ENCODE peak calls at places on chromosomes 7 and 10, in five cellular contexts. R is esophagus squamous epithelium, N is transverse colon, J is adrenal gland, L is gastrocnemius medialis. D is an unnamed sample.

GRCh38 chr7:84729284-84729683 is 457.6 kb downstream of the SEMA3D start:
- DNase-seq in N (no peak), L (no peak), J (no peak), R (no peak), D (no peak)

GRCh38 chr7:12709731-12710502 is 22.5 kb downstream of the ARL4A start:
- DNase-seq in R (no peak), L (no peak), N (no peak), J (no peak), D (no peak)

GRCh38 chr7:24821045-24821853 is 64.0 kb upstream of the GSDME start:
- DNase-seq in N (peak; percentile 84), J (peak; percentile 71), R (peak; percentile 22), L (peak; percentile 23), D (peak; percentile 77)

GRCh38 chr7:47819054-47819920 is 129.0 kb downstream of the PKD1L1 start:
- DNase-seq in L (no peak), R (no peak), J (peak; percentile 93), N (peak; percentile 71), D (peak; percentile 74)

GRCh38 chr7:38506004-38506403 is 125.2 kb downstream of the AMPH start:
- DNase-seq in R (no peak), J (no peak), L (no peak), N (no peak), D (no peak)

GRCh38 chr10:35643151-35643975 is 1.3 kb upstream of the FZD8 start:
- DNase-seq in L (peak; percentile 45), J (peak; percentile 72), R (no peak), N (peak; percentile 66), D (peak; percentile 31)

GRCh38 chr7:151161757-151162156 is 5.7 kb downstream of the GBX1 start:
- DNase-seq in J (no peak), N (no peak), R (no peak), L (no peak), D (no peak)

GRCh38 chr7:141866974-141867373 is 25.7 kb upstream of the PRSS37 start:
- DNase-seq in N (no peak), L (no peak), R (no peak), J (no peak), D (no peak)

GRCh38 chr7:80749270-80749669 is 110.8 kb downstream of the CD36 start:
- DNase-seq in R (no peak), J (no peak), N (no peak), L (no peak), D (no peak)

GRCh38 chr7:21184956-21185355 is 242.9 kb upstream of the SP4 start:
- DNase-seq in L (no peak), J (no peak), N (no peak), R (no peak), D (no peak)

GRCh38 chr7:141737118-141737835 is 881 bp upstream of the SSBP1 start:
- DNase-seq in R (no peak), N (peak; percentile 44), J (no peak), L (no peak), D (peak; percentile 20)

GRCh38 chr10:60732240-60733188 is 45.8 kb upstream of the CDK1 start:
- DNase-seq in L (no peak), N (peak; percentile 51), J (no peak), R (no peak), D (peak; percentile 69)

GRCh38 chr10:127853868-127854768 is 38.6 kb downstream of the CLRN3 start:
- DNase-seq in J (peak; percentile 79), N (peak; percentile 59), L (no peak), R (peak; percentile 7), D (peak; percentile 71)

GRCh38 chr10:100729877-100730738 is 15.3 kb upstream of the PAX2 start:
- DNase-seq in R (no peak), N (no peak), L (no peak), J (no peak), D (no peak)

GRCh38 chr10:103668351-103669242 is 175.1 kb downstream of the NEURL1 start:
- DNase-seq in N (peak; percentile 51), L (no peak), R (no peak), J (peak; percentile 84), D (no peak)

GRCh38 chr7:4159761-4160554 is 522.1 kb upstream of the FOXK1 start:
- DNase-seq in J (no peak), L (no peak), R (no peak), N (no peak), D (no peak)

GRCh38 chr7:11507929-11508328 is 324.1 kb downstream of the THSD7A start:
- DNase-seq in J (no peak), L (no peak), R (no peak), N (no peak), D (no peak)

GRCh38 chr7:71488308-71488707 is 356.4 kb downstream of the GALNT17 start:
- DNase-seq in N (no peak), J (no peak), R (no peak), L (no peak), D (no peak)

GRCh38 chr7:22675436-22675835 is 51.6 kb upstream of the IL6 start:
- DNase-seq in J (peak; percentile 68), R (no peak), N (no peak), L (no peak), D (no peak)

GRCh38 chr7:2242541-2243482 is 786 bp downstream of the NUDT1 start:
- DNase-seq in R (no peak), L (no peak), N (peak; percentile 13), J (no peak), D (no peak)

DNA sequence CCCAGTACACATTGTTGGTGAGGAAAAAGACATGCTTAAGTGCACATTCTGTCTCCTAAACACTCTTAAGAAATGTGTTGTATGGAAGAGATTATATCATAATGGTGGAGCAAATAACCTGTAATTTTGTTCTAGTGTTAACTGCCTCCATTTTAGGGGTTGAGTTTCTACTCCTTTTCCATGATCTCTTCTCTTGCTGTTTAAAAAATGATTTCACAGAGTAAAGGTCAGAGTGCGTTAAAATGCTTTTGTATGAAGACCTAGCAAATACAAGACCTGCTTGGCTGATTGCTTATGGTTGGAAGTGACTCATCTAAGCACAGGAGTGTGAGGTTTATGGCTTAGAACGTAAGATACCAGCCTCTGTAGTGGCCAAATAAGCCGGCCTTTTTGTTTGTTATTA is 123.6 kb downstream of the LRRC4 start:
- DNase-seq in L (no peak), J (no peak), N (no peak), R (no peak), D (no peak)
- TF ChIP-seq POLR2A in L (no peak), J (no peak), N (no peak), R (no peak), D (no peak)

GRCh38 chr7:157597562-157597961 is 260.8 kb downstream of the DNAJB6 start:
- DNase-seq in L (no peak), N (no peak), J (no peak), R (no peak), D (no peak)
- H3K9me3 ChIP-seq in L (no peaks in the 10 kb centered on the region), N (no peaks in the 10 kb centered on the region), J (no peaks in the 10 kb centered on the region), R (no peaks in the 10 kb centered on the region), D (no peaks in the 10 kb centered on the region)

GRCh38 chr7:64313740-64314491 is at the start of gene ZNF736:
- DNase-seq in N (peak; percentile 91), J (peak; percentile 97), L (peak; percentile 86), R (peak; percentile 48), D (peak; percentile 95)
- TF ChIP-seq POLR2A in N (peak; percentile 75), J (peak; percentile 31), L (no peak), R (no peak), D (peak; percentile 50)

DNA sequence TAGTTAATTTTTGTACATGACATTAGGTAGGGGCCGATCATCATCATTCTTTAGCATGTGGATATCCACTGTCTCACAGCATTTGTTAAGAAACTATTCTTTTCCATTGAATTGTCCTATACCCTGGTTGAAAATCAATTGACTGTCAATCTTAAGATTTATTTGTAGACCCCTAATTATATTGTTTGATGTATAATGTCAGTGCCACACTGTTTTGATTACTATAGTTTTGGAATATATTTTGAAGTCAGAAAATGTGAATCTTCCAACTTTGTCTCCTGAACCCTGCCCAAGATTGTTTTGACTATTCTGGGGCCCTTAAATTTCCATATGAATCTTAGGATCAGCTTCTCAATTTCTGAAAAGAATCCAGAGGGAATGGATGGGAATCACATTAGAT is 6.6 kb upstream of the LMTK2 start:
- DNase-seq in R (no peak), L (no peak), N (no peak), J (no peak), D (no peak)
- H3K9me3 ChIP-seq in R (no peaks in the 10 kb centered on the region), L (no peaks in the 10 kb centered on the region), N (peaks cover 30% of the 10 kb centered on the region), J (peaks cover 6% of the 10 kb centered on the region), D (no peaks in the 10 kb centered on the region)

DNA sequence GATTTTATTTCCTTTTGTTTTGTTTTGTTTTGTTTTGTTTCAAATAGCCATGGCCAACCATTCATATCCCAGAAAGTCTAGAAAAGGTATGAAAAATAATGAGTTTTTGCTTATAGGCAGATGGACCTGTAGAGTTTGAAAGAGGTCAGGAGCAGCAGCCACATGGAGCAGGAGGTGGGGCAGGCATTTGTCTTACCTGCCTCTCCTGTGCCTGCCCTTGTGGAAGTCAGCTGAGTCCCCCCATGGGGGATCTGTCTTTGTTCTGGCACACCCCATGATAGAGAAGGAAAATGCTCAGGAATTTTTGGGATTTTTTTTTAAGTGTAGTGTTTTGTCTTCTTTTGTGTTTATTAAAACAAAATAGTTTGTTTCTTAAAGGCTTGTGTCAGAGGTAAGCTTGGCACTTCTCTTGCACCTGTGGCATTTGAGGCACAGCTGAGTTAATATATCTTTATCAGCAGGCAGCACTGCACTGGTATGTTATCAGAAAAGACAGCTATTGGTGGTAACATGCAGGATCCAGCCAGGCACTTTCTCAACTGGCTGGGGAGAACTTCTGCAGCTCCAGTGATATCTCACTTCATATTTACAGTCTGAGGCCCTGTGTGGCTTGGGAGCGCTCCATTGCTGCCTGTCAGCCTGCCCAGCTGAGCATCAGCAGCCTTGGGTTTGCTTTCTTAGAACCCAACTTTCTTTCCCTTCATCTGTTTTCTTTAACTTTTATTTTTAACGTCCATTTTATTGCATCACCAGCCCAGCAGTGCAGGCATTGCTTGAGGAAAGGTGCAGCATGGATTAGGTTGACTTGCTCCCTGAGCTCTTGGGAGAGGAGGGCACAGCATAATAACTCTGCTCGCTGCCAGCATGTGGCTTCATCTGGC is 44.4 kb downstream of the LRRC4 start:
- DNase-seq in R (no peak), J (no peak), L (no peak), N (no peak), D (no peak)
- TF ChIP-seq POLR2A in R (no peak), J (no peak), L (no peak), N (no peak), D (no peak)

GRCh38 chr7:158256091-158256816 is 331.4 kb downstream of the PTPRN2 start:
- DNase-seq in L (no peak), R (no peak), J (no peak), N (no peak), D (no peak)
- H3K9me3 ChIP-seq in L (no peaks in the 10 kb centered on the region), R (no peaks in the 10 kb centered on the region), J (no peaks in the 10 kb centered on the region), N (no peaks in the 10 kb centered on the region), D (no peaks in the 10 kb centered on the region)

GRCh38 chr10:25072786-25073185 is 56.4 kb downstream of the THNSL1 start:
- DNase-seq in L (no peak), N (no peak), R (no peak), J (no peak), D (no peak)
- TF ChIP-seq POLR2A in L (no peak), N (no peak), R (no peak), J (no peak), D (no peak)

DNA sequence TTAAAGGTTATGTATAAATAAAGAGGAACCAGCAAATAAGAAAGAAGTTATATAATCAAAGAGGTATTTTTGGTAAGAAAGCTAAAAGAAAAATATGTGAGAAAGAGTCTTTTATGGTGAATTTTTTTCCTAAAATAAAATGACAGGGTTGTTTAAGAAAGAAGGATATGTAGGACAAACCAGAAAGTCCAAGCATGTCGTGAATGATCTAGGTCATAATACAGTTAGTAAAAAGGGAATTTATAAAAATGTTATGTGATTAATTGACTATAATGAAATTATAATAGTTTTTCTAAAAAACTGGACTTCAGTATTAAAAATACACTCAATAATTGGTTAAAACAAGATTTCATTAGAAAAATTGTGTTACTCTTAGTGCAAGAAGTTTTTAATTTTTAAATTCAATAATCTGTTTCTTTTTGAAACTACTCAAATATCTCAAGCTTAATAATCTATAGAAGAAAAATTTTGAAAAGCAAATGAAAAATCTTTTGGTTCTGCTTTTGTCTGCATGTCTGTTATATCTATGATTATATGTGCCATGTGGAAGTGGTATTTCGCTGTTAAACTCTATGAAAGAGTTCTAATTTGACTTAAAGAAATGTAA is 23.3 kb downstream of the AVL9 start:
- DNase-seq in R (no peak), J (no peak), N (no peak), L (no peak), D (no peak)
- H3K9me3 ChIP-seq in R (no peaks in the 10 kb centered on the region), J (no peaks in the 10 kb centered on the region), N (no peaks in the 10 kb centered on the region), L (no peaks in the 10 kb centered on the region), D (no peaks in the 10 kb centered on the region)